ENCODE peak calls at places on chromosomes 16 and 17, in eight cellular contexts. Y, V, W, Q, R, B, T and O are unnamed samples.

GRCh38 chr16:87186440-87186839 is 130.8 kb downstream of the C16orf95 start:
- DNase-seq in Q (no peak), W (no peak), B (no peak), T (no peak), R (no peak), Y (no peak), V (no peak), O (no peak)

GRCh38 chr17:66025551-66025950 is 166.4 kb downstream of the CEP112 start:
- DNase-seq in Q (no peak), V (no peak), R (no peak), Y (no peak), T (no peak), B (no peak), W (peak; percentile 27), O (no peak)

GRCh38 chr16:50835358-50836060 is 93.6 kb downstream of the CYLD start:
- DNase-seq in B (no peak), T (no peak), W (no peak), Y (no peak), Q (no peak), R (no peak), V (no peak), O (no peak)

GRCh38 chr17:64641499-64641898 is 20.6 kb downstream of the SMURF2 start:
- DNase-seq in B (no peak), V (peak; percentile 60), R (no peak), Q (peak; percentile 41), Y (peak; percentile 52), T (no peak), W (peak; percentile 91), O (peak; percentile 76)

GRCh38 chr17:59513934-59514841 is 51.2 kb upstream of the DHX40 start:
- DNase-seq in W (peak; percentile 45), Q (peak; percentile 71), Y (peak; percentile 32), V (peak; percentile 91), B (peak; percentile 98), R (peak; percentile 75), T (no peak), O (peak; percentile 43)

GRCh38 chr16:7345423-7345822 is 12.8 kb downstream of the RBFOX1 start:
- DNase-seq in V (no peak), R (peak; percentile 35), B (no peak), W (no peak), Q (no peak), T (no peak), Y (no peak), O (no peak)

GRCh38 chr17:8832711-8833352 is 33.7 kb upstream of the MFSD6L start:
- DNase-seq in R (peak; percentile 31), V (no peak), Q (no peak), Y (no peak), T (peak; percentile 33), W (no peak), B (peak; percentile 46), O (no peak)

GRCh38 chr16:29290631-29291247 is 115.8 kb downstream of the NPIPB11 start:
- DNase-seq in T (peak; percentile 79), R (peak; percentile 95), Q (peak; percentile 97), W (peak; percentile 92), V (peak; percentile 97), Y (peak; percentile 52), B (peak; percentile 84), O (peak; percentile 96)

GRCh38 chr16:87607871-87608270 is 5.6 kb downstream of the JPH3 start:
- DNase-seq in R (no peak), Y (no peak), T (no peak), V (no peak), W (no peak), B (no peak), Q (no peak), O (no peak)

GRCh38 chr17:14672830-14673229 is 371.9 kb downstream of the HS3ST3B1 start:
- DNase-seq in V (peak; percentile 52), Q (peak; percentile 11), Y (peak; percentile 27), B (peak; percentile 4), T (no peak), R (no peak), W (peak; percentile 47), O (peak; percentile 78)

GRCh38 chr16:12614662-12615278 is 188.9 kb downstream of the CPPED1 start:
- DNase-seq in B (no peak), W (no peak), Y (no peak), R (no peak), V (no peak), T (no peak), Q (no peak), O (no peak)

GRCh38 chr16:82108774-82109173 is 61.2 kb downstream of the MPHOSPH6 start:
- DNase-seq in W (no peak), V (no peak), Q (no peak), T (no peak), Y (no peak), R (no peak), B (peak; percentile 71), O (no peak)

GRCh38 chr17:6070280-6070894 is at the start of gene WSCD1:
- DNase-seq in Y (no peak), T (no peak), B (peak; percentile 80), R (peak; percentile 42), Q (peak; percentile 39), V (peak; percentile 14), W (no peak), O (no peak)
- H3K4me3 ChIP-seq in Y (peak within 1 kb of the TSS; percentile 19), T (no peak within 1 kb of the TSS), B (peak within 1 kb of the TSS; percentile 92), R (peak within 1 kb of the TSS; percentile 60), Q (peak within 1 kb of the TSS; percentile 33), V (peak within 1 kb of the TSS; percentile 47), W (no peak within 1 kb of the TSS), O (no peak within 1 kb of the TSS)

DNA sequence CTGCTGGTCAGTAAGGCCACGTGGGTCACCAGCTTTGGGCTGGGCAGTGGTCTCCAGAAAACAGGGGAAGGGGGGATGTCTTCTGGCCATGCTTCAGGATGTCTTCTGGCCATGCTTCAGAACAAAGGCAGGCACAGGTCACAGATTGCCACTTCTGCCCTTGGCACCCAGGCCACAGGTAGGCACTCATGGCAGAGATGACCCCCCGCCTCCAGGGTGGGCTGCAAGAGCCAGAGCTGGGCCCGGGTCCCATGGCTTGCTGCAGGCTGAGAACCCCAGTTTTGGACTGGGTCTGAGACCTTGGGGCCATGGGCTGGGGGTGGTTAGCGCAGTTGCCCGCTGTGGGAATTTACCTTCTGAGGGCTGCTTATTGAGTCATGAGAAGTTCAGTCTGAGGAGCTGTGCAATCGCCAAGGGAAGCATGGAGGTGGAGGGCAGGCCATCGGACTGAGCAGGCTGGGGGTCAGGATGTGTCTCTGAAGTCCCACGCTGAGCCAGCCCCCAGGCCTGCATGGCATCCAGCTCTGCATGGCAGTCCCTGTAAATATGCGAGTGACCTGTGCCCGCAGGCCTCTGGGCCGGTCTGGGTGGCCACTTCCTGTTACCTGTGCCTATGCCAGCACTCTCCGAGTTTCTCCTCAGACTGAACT is 1.6 kb downstream of the ANKRD13B start:
- DNase-seq in Y (no peak), V (no peak), B (no peak), T (no peak), R (no peak), Q (no peak), W (no peak), O (no peak)
- H3K4me3 ChIP-seq in Y (peak overlapping the region; percentile 59), V (no peak overlapping the region), B (no peak overlapping the region), T (no peak overlapping the region), R (peak overlapping the region; percentile 69), Q (no peak overlapping the region), W (no peak overlapping the region), O (peak overlapping the region; percentile 66)

GRCh38 chr17:47829870-47830269 is 1.5 kb downstream of the MRPL10 start:
- DNase-seq in W (no peak), R (no peak), Y (no peak), Q (no peak), B (no peak), V (no peak), T (no peak), O (no peak)
- H3K4me3 ChIP-seq in W (no peak overlapping the region), R (no peak overlapping the region), Y (peak overlapping the region; percentile 85), Q (no peak overlapping the region), B (no peak overlapping the region), V (no peak overlapping the region), T (no peak overlapping the region), O (no peak overlapping the region)

DNA sequence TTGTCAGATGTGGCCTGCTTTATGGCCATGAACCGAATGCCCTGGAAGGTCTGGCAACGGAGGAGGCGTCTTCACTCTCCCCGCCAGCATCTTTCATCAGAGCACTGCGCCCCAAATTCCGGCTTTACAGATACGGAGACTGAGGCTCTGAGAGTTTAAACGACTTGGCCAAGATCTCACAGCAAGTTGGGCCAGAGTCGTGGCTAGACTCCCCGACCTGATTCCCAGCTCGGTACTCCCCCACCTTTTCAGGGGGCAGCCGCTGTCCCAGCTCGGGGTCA is 1.7 kb downstream of the NGFR start:
- DNase-seq in Q (no peak), Y (no peak), V (no peak), R (no peak), B (no peak), W (no peak), T (no peak), O (no peak)
- H3K4me3 ChIP-seq in Q (peak overlapping the region; percentile 6), Y (peak overlapping the region; percentile 32), V (no peak overlapping the region), R (peak overlapping the region; percentile 58), B (peak overlapping the region; percentile 43), W (no peak overlapping the region), T (no peak overlapping the region), O (peak overlapping the region; percentile 60)